ENCODE peak calls at places on chromosomes 5 and 9, in six cellular contexts. V is GM23248; X is brain microvascular endothelial cell; B is activated CD8-positive, alpha-beta T cell treated with anti-CD3 and anti-CD28 coated beads for 36 hours; R is nephron progenitor cell; F is HCT116. U is an unnamed sample.

GRCh38 chr5:34930527-34930844 is 1.1 kb downstream of the DNAJC21 start:
- DNase-seq in X (peak), R (no peak), F (no peak), V (peak), B (no peak), U (no peak)

GRCh38 chr9:70111042-70111602 is 67.5 kb downstream of the MAMDC2 start:
- DNase-seq in F (peak), R (peak), X (peak), V (peak), B (peak), U (peak)

GRCh38 chr5:115977096-115977495 is 14.8 kb downstream of the LVRN start:
- DNase-seq in F (no peak), V (no peak), R (no peak), B (no peak), X (no peak), U (peak)

GRCh38 chr9:129933709-129934586 is 98.7 kb downstream of the USP20 start:
- DNase-seq in X (no peak), F (no peak), V (peak), R (no peak), B (no peak), U (no peak)

GRCh38 chr5:147902606-147903115 is 3.7 kb downstream of the C5orf46 start:
- DNase-seq in F (no peak), V (no peak), B (no peak), R (no peak), X (no peak), U (no peak)

GRCh38 chr5:139660105-139660915 is 12.2 kb downstream of the CXXC5 start:
- DNase-seq in X (no peak), F (no peak), R (no peak), B (no peak), V (peak), U (no peak)

GRCh38 chr5:126044111-126044668 is 379.0 kb upstream of the GRAMD2B start:
- DNase-seq in X (peak), V (peak), B (no peak), F (no peak), R (no peak), U (peak)

GRCh38 chr9:77455312-77455927 is 192.7 kb downstream of the GNA14 start:
- DNase-seq in B (peak), R (no peak), F (peak), X (no peak), V (peak), U (peak)

GRCh38 chr9:83336696-83337095 is 201.5 kb downstream of the FRMD3 start:
- DNase-seq in B (no peak), V (no peak), F (no peak), X (no peak), R (no peak), U (no peak)

GRCh38 chr9:23492126-23493002 is 333.7 kb downstream of the ELAVL2 start:
- DNase-seq in V (peak), X (peak), R (peak), F (no peak), B (no peak), U (no peak)

GRCh38 chr5:172715421-172715780 is 55.6 kb downstream of the DUSP1 start:
- DNase-seq in F (no peak), B (no peak), X (peak), V (no peak), R (no peak), U (no peak)

GRCh38 chr5:116824751-116825438 is 250.3 kb upstream of the SEMA6A start:
- DNase-seq in R (no peak), B (no peak), X (no peak), V (no peak), F (no peak), U (no peak)

GRCh38 chr9:97748525-97748924 is 51.4 kb upstream of the XPA start:
- DNase-seq in V (no peak), F (no peak), R (no peak), B (no peak), X (no peak), U (no peak)

GRCh38 chr5:17212996-17213395 is 4.4 kb upstream of the BASP1 start:
- DNase-seq in R (no peak), X (no peak), B (no peak), F (no peak), V (no peak), U (no peak)

GRCh38 chr5:149126898-149127297 is 14.4 kb upstream of the ABLIM3 start:
- DNase-seq in B (no peak), V (no peak), X (no peak), F (no peak), R (no peak), U (no peak)

GRCh38 chr9:81804306-81804705 is 115.0 kb upstream of the TLE1 start:
- DNase-seq in F (no peak), V (peak), R (no peak), B (no peak), X (peak), U (no peak)

GRCh38 chr5:54311178-54311811 is 922 bp upstream of the ARL15 start:
- DNase-seq in V (peak), X (peak), B (no peak), R (no peak), F (no peak), U (no peak)

GRCh38 chr5:122354293-122354692 is 42.3 kb downstream of the SNCAIP start:
- DNase-seq in F (no peak), B (no peak), X (no peak), R (no peak), V (no peak), U (no peak)

GRCh38 chr5:53362521-53362941 is 117.9 kb upstream of the FST start:
- DNase-seq in V (peak), B (no peak), R (no peak), X (peak), F (no peak), U (no peak)

U was measured in DND-41.